ENCODE peak calls at places on chromosomes 1 and 21, in five cellular contexts. D is mammary epithelial cell, Y is psoas muscle, P is MM.1S, J is tibial artery. K is an unnamed sample. For H3K4me1, the result is how much of the 10 kb centered on the place peaks cover.

GRCh38 chr1:115140442-115141144 is 51.3 kb upstream of the TSPAN2 start:
- DNase-seq in D (no peak), Y (no peak), P (no peak), J (no peak), K (no peak)

GRCh38 chr1:208985231-208985630 is 598.3 kb upstream of the CAMK1G start:
- DNase-seq in D (peak), Y (no peak), P (no peak), J (no peak), K (no peak)

GRCh38 chr1:25204797-25205441 is 27.4 kb downstream of the SYF2 start:
- DNase-seq in D (peak), Y (no peak), P (peak), J (no peak), K (peak)

GRCh38 chr1:155192346-155193274 is 15.1 kb downstream of the THBS3 start:
- DNase-seq in D (no peak), Y (no peak), P (no peak), J (no peak), K (peak)

GRCh38 chr1:94669213-94669612 is 127.7 kb upstream of the F3 start:
- DNase-seq in D (no peak), Y (no peak), P (no peak), J (no peak), K (no peak)

GRCh38 chr21:43882952-43883492 is 18.0 kb downstream of the AGPAT3 start:
- DNase-seq in D (no peak), Y (no peak), P (no peak), J (no peak), K (no peak)

GRCh38 chr1:18352640-18353245 is 128.0 kb upstream of the KLHDC7A start:
- DNase-seq in D (no peak), Y (no peak), P (no peak), J (no peak), K (no peak)

GRCh38 chr1:153541641-153542569 is 1.2 kb upstream of the S100A5 start:
- DNase-seq in D (no peak), Y (no peak), P (no peak), J (peak), K (no peak)

GRCh38 chr1:156386949-156387898 is 18.2 kb downstream of the RHBG start:
- DNase-seq in D (no peak), Y (no peak), P (no peak), J (no peak), K (no peak)

GRCh38 chr1:76351655-76352054 is 277.1 kb downstream of the ST6GALNAC3 start:
- DNase-seq in D (no peak), Y (no peak), P (no peak), J (no peak), K (no peak)

GRCh38 chr1:39190096-39190495 is 14.4 kb upstream of the MACF1 start:
- DNase-seq in D (no peak), Y (no peak), P (no peak), J (no peak), K (no peak)

GRCh38 chr1:70459502-70460225 is 48.6 kb downstream of the CTH start:
- DNase-seq in D (peak), Y (no peak), P (no peak), J (no peak), K (no peak)

GRCh38 chr1:29454616-29455380 is 218.5 kb downstream of the PTPRU start:
- DNase-seq in D (no peak), Y (no peak), P (no peak), J (peak), K (no peak)

GRCh38 chr21:43864313-43864805 is 664 bp upstream of the AGPAT3 start:
- DNase-seq in D (peak), Y (peak), P (peak), J (no peak), K (peak)

GRCh38 chr1:84027368-84027767 is 28.4 kb upstream of the TTLL7 start:
- DNase-seq in D (no peak), Y (no peak), P (no peak), J (no peak), K (no peak)

GRCh38 chr1:159941139-159941866 is 4.1 kb downstream of the IGSF9 start:
- DNase-seq in D (no peak), Y (no peak), P (no peak), J (no peak), K (no peak)

GRCh38 chr1:75932304-75932703 is at the start of gene ASB17:
- DNase-seq in D (no peak), Y (no peak), P (no peak), J (no peak), K (no peak)

GRCh38 chr1:53629101-53629691 is 109.8 kb downstream of the GLIS1 start:
- DNase-seq in D (no peak), Y (no peak), P (no peak), J (peak), K (no peak)

GRCh38 chr1:198086051-198086745 is 70.6 kb upstream of the NEK7 start:
- DNase-seq in D (no peak), Y (no peak), P (no peak), J (no peak), K (no peak)

GRCh38 chr1:161333166-161333565 is 19.0 kb downstream of the SDHC start:
- DNase-seq in D (no peak), Y (no peak), P (no peak), J (no peak), K (no peak)

GRCh38 chr1:85850238-85850637 is 142.0 kb upstream of the ZNHIT6 start:
- DNase-seq in D (peak), Y (no peak), P (peak), J (no peak), K (no peak)

GRCh38 chr1:62229932-62230331 is 35.3 kb downstream of the L1TD1 start:
- DNase-seq in D (no peak), Y (no peak), P (no peak), J (no peak), K (no peak)

GRCh38 chr21:42097860-42098259 is 26.7 kb downstream of the UMODL1 start:
- DNase-seq in D (peak), Y (no peak), P (no peak), J (peak), K (no peak)

GRCh38 chr21:36060159-36060921 is at the start of gene SETD4:
- DNase-seq in D (peak), Y (peak), P (peak), J (peak), K (peak)

GRCh38 chr1:65153635-65154034 is 5.6 kb downstream of the AK4 start:
- DNase-seq in D (no peak), Y (no peak), P (no peak), J (no peak), K (no peak)

GRCh38 chr1:236893626-236894545 is 98.8 kb downstream of the MTR start:
- DNase-seq in D (no peak), Y (no peak), P (no peak), J (no peak), K (no peak)

GRCh38 chr1:40381268-40382109 is 8.0 kb downstream of the SMAP2 start:
- DNase-seq in D (peak), Y (no peak), P (peak), J (no peak), K (peak)

GRCh38 chr1:70528591-70529333 is 117.7 kb downstream of the CTH start:
- DNase-seq in D (peak), Y (no peak), P (peak), J (no peak), K (no peak)

GRCh38 chr1:47184771-47185677 is 4.8 kb downstream of the PDZK1IP1 start:
- DNase-seq in D (no peak), Y (no peak), P (no peak), J (no peak), K (no peak)

GRCh38 chr1:225152061-225152460 is 222.6 kb downstream of the DNAH14 start:
- DNase-seq in D (no peak), Y (no peak), P (no peak), J (no peak), K (no peak)

GRCh38 chr1:20538227-20538626 is 14.1 kb upstream of the FAM43B start:
- DNase-seq in D (no peak), Y (no peak), P (no peak), J (no peak), K (no peak)

DNA sequence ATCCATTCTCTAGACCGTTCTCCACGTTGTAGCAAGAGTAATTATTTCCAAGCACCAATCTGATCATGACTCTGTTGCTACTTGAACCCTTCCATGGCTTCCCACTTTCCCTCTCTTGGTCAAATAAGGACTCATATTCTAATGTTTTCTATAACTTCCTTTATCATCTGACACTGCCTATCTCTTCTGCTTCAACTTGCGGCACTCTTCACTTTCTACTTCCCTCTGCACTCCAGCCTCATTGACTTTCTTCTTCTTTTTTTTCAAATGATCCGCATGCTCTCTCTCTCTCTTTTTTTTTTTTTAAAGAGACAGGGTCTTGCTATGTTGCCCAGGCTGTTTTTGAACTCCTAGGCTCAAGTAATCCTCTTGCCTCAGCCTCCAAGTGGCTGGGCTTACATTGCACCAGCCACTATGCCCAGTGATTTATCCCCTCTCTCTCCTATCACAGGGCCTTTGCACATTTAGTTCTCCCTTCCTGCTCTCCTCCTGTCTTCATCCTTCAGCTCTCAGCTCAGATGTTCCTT is 7.3 kb upstream of the IL10 start:
- DNase-seq in D (no peak), Y (no peak), P (no peak), J (no peak), K (no peak)
- H3K4me1 ChIP-seq in D (under half), Y (under half), P (under half), J (under half), K (under half)

DNA sequence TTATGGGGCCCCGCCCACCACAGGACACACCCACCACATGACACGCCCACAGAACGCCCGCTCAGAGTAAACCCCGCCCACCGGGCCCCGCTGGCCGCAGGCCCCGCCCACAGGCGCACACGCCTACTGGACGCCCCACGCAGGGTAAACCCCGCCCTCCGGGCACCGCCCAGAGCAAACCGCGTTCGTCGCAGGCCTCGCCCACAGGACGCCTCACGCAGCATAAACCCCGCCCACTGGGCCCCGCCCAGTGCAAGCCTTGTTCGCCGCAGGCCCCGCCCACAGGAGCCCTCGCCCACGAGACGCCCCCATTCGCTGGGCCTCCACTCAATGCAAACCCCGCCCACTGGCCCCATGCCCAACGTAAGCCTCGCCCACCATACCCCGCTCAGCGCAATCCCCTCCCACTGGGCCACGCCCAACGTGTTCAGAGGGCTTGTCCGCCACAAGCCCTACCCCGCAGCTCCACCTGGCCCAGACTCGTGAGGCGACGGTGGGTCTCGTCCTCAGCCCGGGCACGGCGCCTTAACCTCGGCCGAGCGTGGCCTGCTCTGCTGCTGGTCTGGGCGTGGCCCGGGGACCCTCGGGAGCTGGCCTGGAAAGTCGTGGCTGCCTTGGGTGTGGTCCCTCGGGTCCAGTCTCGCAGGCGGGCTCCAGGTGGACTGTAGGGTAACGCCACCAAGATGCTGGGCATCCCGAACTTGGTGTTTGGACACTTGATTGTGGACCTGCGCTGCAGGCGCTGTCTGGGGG is 401 bp upstream of the TMEM52 start:
- DNase-seq in D (peak), Y (peak), P (peak), J (peak), K (peak)
- H3K4me1 ChIP-seq in D (under half), Y (under half), P (under half), J (under half), K (under half)

GRCh38 chr1:111221633-111222286 is 5.8 kb upstream of the CHI3L2 start:
- DNase-seq in D (no peak), Y (no peak), P (peak), J (no peak), K (peak)
- H3K4me1 ChIP-seq in D (under half), Y (under half), P (half or more), J (under half), K (half or more)

DNA sequence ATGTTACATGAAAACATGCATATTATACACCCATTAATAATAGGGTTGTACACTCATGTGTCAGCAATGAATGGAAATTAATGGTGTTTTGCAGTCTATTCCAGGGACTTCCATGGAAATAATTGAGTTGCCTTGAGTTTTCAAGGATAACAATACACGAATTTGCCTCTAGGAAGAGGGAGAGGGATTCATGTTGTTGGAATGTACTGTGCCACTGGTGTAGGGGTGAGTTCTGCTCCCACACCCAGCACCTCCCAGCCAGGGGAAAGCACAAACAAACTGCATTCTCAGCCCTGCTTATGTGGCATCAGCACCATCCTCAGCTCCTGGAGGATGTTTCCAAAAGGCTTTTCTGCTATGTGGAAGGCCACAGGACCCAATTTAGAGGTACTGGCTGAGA is 57.8 kb downstream of the BCAR3 start:
- DNase-seq in D (peak), Y (no peak), P (no peak), J (no peak), K (no peak)
- H3K4me1 ChIP-seq in D (half or more), Y (under half), P (under half), J (under half), K (under half)

DNA sequence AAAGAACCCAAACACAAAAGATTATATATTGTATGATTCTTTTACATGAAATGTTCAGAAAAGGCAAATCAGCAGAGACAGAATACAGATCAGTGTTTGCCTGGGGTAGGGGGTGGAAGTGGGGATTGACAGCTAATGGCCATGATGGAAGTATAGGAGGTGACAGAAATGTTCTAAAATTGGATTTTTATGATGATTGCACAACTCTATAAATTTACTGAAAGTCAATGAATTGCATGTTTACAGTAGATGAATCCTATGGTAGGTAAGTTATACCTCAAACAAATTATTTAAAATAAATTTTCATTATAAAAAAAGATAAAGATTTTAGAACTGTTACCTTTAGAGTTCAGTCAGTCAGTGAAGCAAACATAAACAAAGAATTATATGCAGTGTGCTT is 115.8 kb upstream of the KIAA1614 start:
- DNase-seq in D (no peak), Y (no peak), P (no peak), J (no peak), K (no peak)
- H3K4me1 ChIP-seq in D (under half), Y (under half), P (under half), J (under half), K (under half)

GRCh38 chr1:200406161-200406797 is 3.6 kb downstream of the ZNF281 start:
- DNase-seq in D (no peak), Y (no peak), P (no peak), J (no peak), K (no peak)
- H3K4me1 ChIP-seq in D (under half), Y (under half), P (under half), J (under half), K (under half)

K was measured in CD4-positive, alpha-beta memory T cell.